ENCODE peak calls at places on chromosomes 12 and 14, in eight cellular contexts. I is GDM1, B is spleen, U is activated T-cell treated with anti-CD3 and anti-CD28 coated beads for 1 hour, E is EH, F is cardiac muscle cell, A is PC-3, M is progenitor cell of endocrine pancreas. N is an unnamed sample.

GRCh38 chr12:98595152-98595988 is 1.9 kb downstream of the SLC25A3 start:
- DNase-seq in I (no peak), B (no peak), U (no peak), E (peak; percentile 85), F (peak; percentile 75), A (peak; percentile 70), M (no peak), N (peak; percentile 60)

GRCh38 chr14:28294834-28295440 is 471.6 kb upstream of the FOXG1 start:
- DNase-seq in I (peak; percentile 3), B (no peak), U (no peak), E (no peak), F (peak; percentile 80), A (peak; percentile 60), M (no peak), N (peak; percentile 65)

GRCh38 chr12:54360717-54361456 is 3.4 kb downstream of the GPR84 start:
- DNase-seq in I (peak; percentile 54), B (peak; percentile 86), U (peak; percentile 49), E (peak; percentile 77), F (peak; percentile 86), A (peak; percentile 86), M (peak; percentile 79), N (peak; percentile 72)

GRCh38 chr14:38290601-38291190 is 34.8 kb upstream of the CLEC14A start:
- DNase-seq in I (no peak), B (no peak), U (no peak), E (peak; percentile 95), F (peak; percentile 96), A (peak; percentile 82), M (no peak), N (peak; percentile 69)

GRCh38 chr14:59871166-59871495 is 555 bp upstream of the RTN1 start:
- DNase-seq in I (no peak), B (no peak), U (no peak), E (no peak), F (no peak), A (no peak), M (no peak), N (no peak)

GRCh38 chr12:31519525-31519924 is 71.4 kb downstream of the DENND5B start:
- DNase-seq in I (no peak), B (no peak), U (no peak), E (peak; percentile 64), F (no peak), A (no peak), M (no peak), N (no peak)

GRCh38 chr12:111454716-111455447 is 49.2 kb downstream of the SH2B3 start:
- DNase-seq in I (no peak), B (no peak), U (no peak), E (no peak), F (no peak), A (no peak), M (no peak), N (no peak)

GRCh38 chr12:47752552-47752951 is 6.1 kb downstream of the RAPGEF3 start:
- DNase-seq in I (no peak), B (no peak), U (no peak), E (peak; percentile 73), F (no peak), A (peak; percentile 85), M (no peak), N (no peak)

GRCh38 chr14:89953602-89954001 is 928 bp downstream of the EFCAB11 start:
- DNase-seq in I (no peak), B (no peak), U (no peak), E (no peak), F (no peak), A (no peak), M (no peak), N (no peak)